ENCODE peak calls at places on chromosomes 4 and X, in eight cellular contexts. F is AG08396, P is suprapubic skin, H is NCI-H1092, J is iPS DF 6.9, Y is ELR, T is epithelial cell of esophagus, G is brain microvascular endothelial cell. Z is an unnamed sample.

GRCh38 chr4:10108818-10109783 is 7.5 kb downstream of the WDR1 start:
- DNase-seq in H (no peak), T (peak), F (no peak), P (no peak), J (no peak), G (no peak), Y (peak), Z (no peak)

GRCh38 chr4:88866862-88867550 is 169.4 kb upstream of the NAP1L5 start:
- DNase-seq in P (no peak), G (peak), F (no peak), J (no peak), T (peak), H (peak), Y (peak), Z (no peak)

GRCh38 chrX:87017210-87017609 is 500.4 kb upstream of the KLHL4 start:
- DNase-seq in G (no peak), J (no peak), P (no peak), T (no peak), Y (no peak), F (no peak), H (no peak), Z (no peak)

GRCh38 chr4:87060957-87061356 is 126.1 kb downstream of the AFF1 start:
- DNase-seq in Y (peak), T (peak), P (no peak), H (no peak), F (peak), G (peak), J (no peak), Z (peak)

GRCh38 chr4:71126719-71127118 is 133.3 kb downstream of the DCK start:
- DNase-seq in H (no peak), T (peak), J (no peak), P (no peak), G (peak), Y (peak), F (peak), Z (peak)

GRCh38 chrX:63784902-63785692 is at the start of gene ARHGEF9:
- DNase-seq in H (peak), F (peak), P (no peak), J (peak), T (no peak), G (no peak), Y (peak), Z (no peak)

GRCh38 chrX:72569786-72570185 is 2.9 kb downstream of the HDAC8 start:
- DNase-seq in H (no peak), T (peak), F (peak), Y (peak), P (no peak), G (peak), J (no peak), Z (peak)

GRCh38 chrX:21968333-21968732 is 27.8 kb downstream of the SMS start:
- DNase-seq in Y (no peak), P (no peak), F (no peak), T (no peak), H (no peak), G (no peak), J (no peak), Z (no peak)

GRCh38 chrX:71216446-71216845 is 6.6 kb upstream of the GJB1 start:
- DNase-seq in H (peak), P (no peak), F (no peak), G (no peak), Y (no peak), T (no peak), J (no peak), Z (no peak)

GRCh38 chr4:14908635-14909034 is 93.6 kb upstream of the CPEB2 start:
- DNase-seq in F (no peak), P (no peak), H (no peak), Y (peak), J (no peak), G (peak), T (peak), Z (peak)

GRCh38 chr4:184237612-184238011 is 19.9 kb upstream of the ENPP6 start:
- DNase-seq in J (no peak), H (no peak), Y (no peak), T (peak), G (no peak), F (no peak), P (no peak), Z (no peak)

GRCh38 chrX:115233497-115234219 is at the start of gene LRCH2:
- DNase-seq in G (no peak), J (no peak), Y (peak), F (peak), H (peak), P (peak), T (no peak), Z (peak)

GRCh38 chrX:136867096-136867491 is 13.4 kb downstream of the RBMX start:
- DNase-seq in F (no peak), P (no peak), T (no peak), G (no peak), Y (no peak), J (no peak), H (no peak), Z (no peak)

GRCh38 chr4:82561745-82562552 is at the start of gene TMEM150C:
- DNase-seq in G (no peak), J (no peak), Y (peak), F (peak), P (peak), H (peak), T (peak), Z (no peak)

GRCh38 chrX:74431807-74432206 is 10.5 kb downstream of the SLC16A2 start:
- DNase-seq in Y (no peak), H (no peak), T (no peak), F (no peak), J (no peak), G (no peak), P (no peak), Z (no peak)

GRCh38 chr4:4852591-4853362 is 6.7 kb upstream of the MSX1 start:
- DNase-seq in J (no peak), P (no peak), T (peak), G (peak), F (peak), Y (peak), H (no peak), Z (no peak)

GRCh38 chrX:15973299-15973698 is 118.7 kb upstream of the AP1S2 start:
- DNase-seq in H (no peak), T (peak), P (no peak), Y (peak), J (no peak), F (peak), G (peak), Z (no peak)

GRCh38 chrX:45749375-45749774 is 548.7 kb upstream of the DIPK2B start:
- DNase-seq in G (no peak), J (no peak), Y (peak), H (no peak), F (no peak), T (no peak), P (no peak), Z (no peak)

GRCh38 chr4:154361450-154361849 is 130.1 kb downstream of the DCHS2 start:
- DNase-seq in J (no peak), G (no peak), F (no peak), H (no peak), P (no peak), Y (no peak), T (no peak), Z (no peak)

GRCh38 chr4:82770607-82771006 is 28.0 kb downstream of the SCD5 start:
- DNase-seq in J (no peak), F (no peak), T (no peak), P (no peak), H (no peak), Y (no peak), G (no peak), Z (no peak)

GRCh38 chrX:123450217-123450616 is 266.1 kb downstream of the GRIA3 start:
- DNase-seq in G (no peak), H (no peak), T (peak), P (no peak), Y (peak), J (peak), F (no peak), Z (no peak)

GRCh38 chr4:80492761-80493160 is 157.2 kb downstream of the CFAP299 start:
- DNase-seq in Y (no peak), T (peak), J (no peak), H (no peak), P (no peak), G (no peak), F (no peak), Z (no peak)

GRCh38 chrX:13420545-13421183 is 100.8 kb upstream of the ATXN3L start:
- DNase-seq in F (no peak), G (no peak), J (no peak), T (peak), H (no peak), Y (no peak), P (no peak), Z (no peak)

GRCh38 chr4:39706334-39706733 is 8.4 kb downstream of the UBE2K start:
- DNase-seq in T (peak), J (no peak), H (no peak), F (peak), Y (peak), P (no peak), G (peak), Z (peak)

GRCh38 chrX:67777148-67777547 is 233.3 kb downstream of the AR start:
- DNase-seq in F (no peak), H (no peak), G (no peak), P (no peak), Y (no peak), J (no peak), T (no peak), Z (no peak)

GRCh38 chr4:73021634-73022033 is 47.9 kb downstream of the COX18 start:
- DNase-seq in F (peak), J (peak), P (no peak), Y (peak), G (peak), T (peak), H (no peak), Z (peak)

GRCh38 chr4:130424211-130424610 is 1328.3 kb downstream of the C4orf33 start:
- DNase-seq in T (peak), P (no peak), F (no peak), Y (no peak), H (no peak), G (no peak), J (no peak), Z (no peak)

GRCh38 chr4:134470544-134470943 is 269.0 kb upstream of the PABPC4L start:
- DNase-seq in J (peak), P (no peak), F (no peak), T (peak), G (peak), H (no peak), Y (peak), Z (no peak)

GRCh38 chr4:138761638-138762205 is 253.9 kb upstream of the NOCT start:
- DNase-seq in G (no peak), J (no peak), F (no peak), H (no peak), Y (no peak), T (no peak), P (no peak), Z (no peak)

GRCh38 chr4:153465583-153465921 is 608 bp upstream of the TMEM131L start:
- DNase-seq in F (peak), J (no peak), Y (peak), T (peak), H (peak), G (peak), P (peak), Z (no peak)